ENCODE peak calls at places on chromosomes 16 and 17, in seven cellular contexts. J is left cardiac atrium; U is NCI-H460; H is naive thymus-derived CD4-positive, alpha-beta T cell; O is Right ventricle myocardium superior; Z is NAMALWA; K is activated T-cell treated with anti-CD3 and anti-CD28 coated beads for 1 hour. Y is an unnamed sample.
A peak's percentile ranks its signal among the peaks of the same experiment; 100 is the strongest.

GRCh38 chr17:51947160-51947559 is 211.4 kb downstream of the CA10 start:
- DNase-seq in J (no peak), U (no peak), H (no peak), O (no peak), Z (no peak), K (no peak), Y (no peak)

GRCh38 chr17:16866436-16866835 is 105.5 kb downstream of the TNFRSF13B start:
- DNase-seq in J (no peak), U (no peak), H (no peak), O (no peak), Z (no peak), K (no peak), Y (no peak)

GRCh38 chr16:30910427-30911029 is 12.8 kb upstream of the FBXL19 start:
- DNase-seq in J (no peak), U (no peak), H (no peak), O (no peak), Z (no peak), K (no peak), Y (no peak)

GRCh38 chr17:18988546-18989173 is 15.9 kb downstream of the FAM83G start:
- DNase-seq in J (no peak), U (no peak), H (no peak), O (no peak), Z (no peak), K (no peak), Y (no peak)

GRCh38 chr17:7323731-7324437 is 5.3 kb downstream of the NEURL4 start:
- DNase-seq in J (peak; percentile 63), U (no peak), H (peak; percentile 45), O (peak; percentile 72), Z (peak; percentile 34), K (peak; percentile 63), Y (no peak)

GRCh38 chr16:88773812-88774291 is 11.2 kb downstream of the PIEZO1 start:
- DNase-seq in J (peak; percentile 89), U (no peak), H (no peak), O (peak; percentile 85), Z (no peak), K (no peak), Y (no peak)

GRCh38 chr17:27565874-27566672 is 64.9 kb upstream of the LGALS9 start:
- DNase-seq in J (no peak), U (no peak), H (no peak), O (no peak), Z (no peak), K (no peak), Y (no peak)

GRCh38 chr17:20263595-20263994 is 203.7 kb downstream of the LGALS9B start:
- DNase-seq in J (no peak), U (peak; percentile 75), H (no peak), O (no peak), Z (no peak), K (no peak), Y (no peak)

GRCh38 chr16:8959921-8960787 is 3.6 kb downstream of the USP7 start:
- DNase-seq in J (no peak), U (no peak), H (no peak), O (no peak), Z (peak; percentile 73), K (no peak), Y (no peak)

GRCh38 chr17:30084773-30085172 is 31.8 kb upstream of the NSRP1 start:
- DNase-seq in J (no peak), U (no peak), H (no peak), O (no peak), Z (no peak), K (no peak), Y (no peak)

GRCh38 chr16:79066621-79067020 is 533.9 kb downstream of the MAF start:
- DNase-seq in J (no peak), U (no peak), H (no peak), O (no peak), Z (no peak), K (no peak), Y (peak; percentile 47)

GRCh38 chr17:27199948-27200347 is 94.0 kb upstream of the WSB1 start:
- DNase-seq in J (no peak), U (no peak), H (no peak), O (no peak), Z (no peak), K (no peak), Y (no peak)

GRCh38 chr16:68499011-68499410 is 40.1 kb upstream of the ZFP90 start:
- DNase-seq in J (no peak), U (no peak), H (no peak), O (no peak), Z (no peak), K (no peak), Y (no peak)

GRCh38 chr17:81459224-81459623 is 53.4 kb downstream of the ACTG1 start:
- DNase-seq in J (peak; percentile 50), U (no peak), H (no peak), O (peak; percentile 63), Z (no peak), K (no peak), Y (no peak)

GRCh38 chr16:21989141-21989540 is 11.8 kb downstream of the PDZD9 start:
- DNase-seq in J (no peak), U (no peak), H (no peak), O (no peak), Z (no peak), K (no peak), Y (no peak)

GRCh38 chr16:4660454-4661007 is 32.8 kb upstream of the NUDT16L1 start:
- DNase-seq in J (peak; percentile 74), U (no peak), H (peak; percentile 71), O (peak; percentile 70), Z (no peak), K (peak; percentile 27), Y (no peak)

GRCh38 chr16:85767569-85767968 is 16.7 kb upstream of the C16orf74 start:
- DNase-seq in J (no peak), U (peak; percentile 69), H (no peak), O (no peak), Z (no peak), K (no peak), Y (no peak)

GRCh38 chr17:36089888-36090836 is at the start of gene CCL3:
- DNase-seq in J (no peak), U (no peak), H (no peak), O (peak; percentile 39), Z (peak; percentile 79), K (no peak), Y (no peak)

GRCh38 chr17:34913001-34913400 is 48.3 kb downstream of the CCT6B start:
- DNase-seq in J (no peak), U (no peak), H (no peak), O (no peak), Z (no peak), K (no peak), Y (no peak)

GRCh38 chr17:62178579-62178978 is 113.5 kb upstream of the MED13 start:
- DNase-seq in J (no peak), U (no peak), H (no peak), O (no peak), Z (no peak), K (no peak), Y (no peak)

GRCh38 chr16:10753670-10754069 is 10.0 kb downstream of the NUBP1 start:
- DNase-seq in J (no peak), U (no peak), H (no peak), O (no peak), Z (no peak), K (no peak), Y (no peak)

GRCh38 chr16:74500907-74501306 is 79.6 kb upstream of the CLEC18B start:
- DNase-seq in J (no peak), U (no peak), H (no peak), O (no peak), Z (no peak), K (no peak), Y (no peak)